ENCODE peak calls at places on chromosomes 7 and 10, in seven cellular contexts. One of them, this sample, is unnamed.

GRCh38 chr10:77899080-77899477 is 27.5 kb downstream of the DLG5 start:
- DNase-seq in A549: peak; percentile 51
- DNase-seq in aorta: peak; percentile 50
- DNase-seq in psoas muscle: no peak
- DNase-seq in upper lobe of right lung: no peak
- DNase-seq in astrocyte: peak; percentile 46
- DNase-seq in colonic mucosa: peak; percentile 91
- DNase-seq in this sample: no peak

GRCh38 chr7:620052-620451 is 100.4 kb upstream of the PDGFA start:
- DNase-seq in A549: no peak
- DNase-seq in aorta: peak; percentile 16
- DNase-seq in psoas muscle: no peak
- DNase-seq in upper lobe of right lung: no peak
- DNase-seq in astrocyte: peak; percentile 89
- DNase-seq in colonic mucosa: peak; percentile 57
- DNase-seq in this sample: no peak

GRCh38 chr7:115676080-115676479 is 354.5 kb downstream of the TFEC start:
- DNase-seq in A549: peak; percentile 56
- DNase-seq in aorta: no peak
- DNase-seq in psoas muscle: no peak
- DNase-seq in upper lobe of right lung: no peak
- DNase-seq in astrocyte: peak; percentile 36
- DNase-seq in colonic mucosa: no peak
- DNase-seq in this sample: no peak

GRCh38 chr10:122749886-122750285 is 50.2 kb upstream of the C10orf120 start:
- DNase-seq in A549: no peak
- DNase-seq in aorta: no peak
- DNase-seq in psoas muscle: no peak
- DNase-seq in upper lobe of right lung: no peak
- DNase-seq in astrocyte: no peak
- DNase-seq in colonic mucosa: no peak
- DNase-seq in this sample: no peak

GRCh38 chr10:100567249-100567648 is 31.5 kb downstream of the HIF1AN start:
- DNase-seq in A549: no peak
- DNase-seq in aorta: no peak
- DNase-seq in psoas muscle: no peak
- DNase-seq in upper lobe of right lung: no peak
- DNase-seq in astrocyte: no peak
- DNase-seq in colonic mucosa: no peak
- DNase-seq in this sample: no peak

GRCh38 chr10:132069849-132070182 is 4.1 kb downstream of the JAKMIP3 start:
- DNase-seq in A549: no peak
- DNase-seq in aorta: no peak
- DNase-seq in psoas muscle: no peak
- DNase-seq in upper lobe of right lung: peak; percentile 40
- DNase-seq in astrocyte: no peak
- DNase-seq in colonic mucosa: no peak
- DNase-seq in this sample: no peak

GRCh38 chr7:51357821-51358220 is 41.2 kb upstream of the COBL start:
- DNase-seq in A549: no peak
- DNase-seq in aorta: no peak
- DNase-seq in psoas muscle: no peak
- DNase-seq in upper lobe of right lung: no peak
- DNase-seq in astrocyte: no peak
- DNase-seq in colonic mucosa: no peak
- DNase-seq in this sample: no peak

GRCh38 chr7:27113991-27114866 is 11.7 kb upstream of the HOXA2 start:
- DNase-seq in A549: peak; percentile 80
- DNase-seq in aorta: peak; percentile 81
- DNase-seq in psoas muscle: peak; percentile 67
- DNase-seq in upper lobe of right lung: no peak
- DNase-seq in astrocyte: peak; percentile 74
- DNase-seq in colonic mucosa: peak; percentile 70
- DNase-seq in this sample: no peak

GRCh38 chr7:2662273-2663120 is 25.5 kb upstream of the AMZ1 start:
- DNase-seq in A549: no peak
- DNase-seq in aorta: no peak
- DNase-seq in psoas muscle: no peak
- DNase-seq in upper lobe of right lung: no peak
- DNase-seq in astrocyte: no peak
- DNase-seq in colonic mucosa: no peak
- DNase-seq in this sample: no peak

GRCh38 chr7:32868116-32868515 is 23.4 kb downstream of the KBTBD2 start:
- DNase-seq in A549: no peak
- DNase-seq in aorta: no peak
- DNase-seq in psoas muscle: no peak
- DNase-seq in upper lobe of right lung: no peak
- DNase-seq in astrocyte: no peak
- DNase-seq in colonic mucosa: no peak
- DNase-seq in this sample: no peak

GRCh38 chr7:37927739-37928444 is 7.5 kb downstream of the EPDR1 start:
- DNase-seq in A549: no peak
- DNase-seq in aorta: no peak
- DNase-seq in psoas muscle: no peak
- DNase-seq in upper lobe of right lung: no peak
- DNase-seq in astrocyte: peak; percentile 41
- DNase-seq in colonic mucosa: no peak
- DNase-seq in this sample: no peak

GRCh38 chr10:120744040-120744439 is 107.1 kb upstream of the WDR11 start:
- DNase-seq in A549: no peak
- DNase-seq in aorta: no peak
- DNase-seq in psoas muscle: no peak
- DNase-seq in upper lobe of right lung: no peak
- DNase-seq in astrocyte: no peak
- DNase-seq in colonic mucosa: no peak
- DNase-seq in this sample: no peak

GRCh38 chr7:134458806-134459698 is at the start of gene AKR1B1:
- DNase-seq in A549: peak; percentile 98
- DNase-seq in aorta: peak; percentile 96
- DNase-seq in psoas muscle: peak; percentile 94
- DNase-seq in upper lobe of right lung: peak; percentile 93
- DNase-seq in astrocyte: peak; percentile 85
- DNase-seq in colonic mucosa: peak; percentile 85
- DNase-seq in this sample: peak; percentile 78

GRCh38 chr10:79359816-79360498 is 12.7 kb downstream of the PPIF start:
- DNase-seq in A549: no peak
- DNase-seq in aorta: peak; percentile 13
- DNase-seq in psoas muscle: no peak
- DNase-seq in upper lobe of right lung: no peak
- DNase-seq in astrocyte: no peak
- DNase-seq in colonic mucosa: peak; percentile 16
- DNase-seq in this sample: no peak

GRCh38 chr10:125605167-125605566 is 77.8 kb downstream of the TEX36 start:
- DNase-seq in A549: no peak
- DNase-seq in aorta: no peak
- DNase-seq in psoas muscle: no peak
- DNase-seq in upper lobe of right lung: no peak
- DNase-seq in astrocyte: peak; percentile 46
- DNase-seq in colonic mucosa: no peak
- DNase-seq in this sample: no peak

GRCh38 chr10:34528320-34528719 is 286.8 kb downstream of the PARD3 start:
- DNase-seq in A549: peak; percentile 94
- DNase-seq in aorta: no peak
- DNase-seq in psoas muscle: peak; percentile 21
- DNase-seq in upper lobe of right lung: no peak
- DNase-seq in astrocyte: peak; percentile 99
- DNase-seq in colonic mucosa: no peak
- DNase-seq in this sample: no peak

GRCh38 chr7:130393095-130393494 is 12.8 kb downstream of the CPA1 start:
- DNase-seq in A549: no peak
- DNase-seq in aorta: no peak
- DNase-seq in psoas muscle: peak; percentile 45
- DNase-seq in upper lobe of right lung: no peak
- DNase-seq in astrocyte: peak; percentile 82
- DNase-seq in colonic mucosa: no peak
- DNase-seq in this sample: no peak

GRCh38 chr7:35758421-35758820 is 42.4 kb upstream of the SEPTIN7 start:
- DNase-seq in A549: peak; percentile 3
- DNase-seq in aorta: no peak
- DNase-seq in psoas muscle: no peak
- DNase-seq in upper lobe of right lung: no peak
- DNase-seq in astrocyte: no peak
- DNase-seq in colonic mucosa: no peak
- DNase-seq in this sample: no peak

GRCh38 chr10:44506386-44506785 is 121.5 kb upstream of the CXCL12 start:
- DNase-seq in A549: no peak
- DNase-seq in aorta: no peak
- DNase-seq in psoas muscle: no peak
- DNase-seq in upper lobe of right lung: no peak
- DNase-seq in astrocyte: no peak
- DNase-seq in colonic mucosa: no peak
- DNase-seq in this sample: no peak

GRCh38 chr10:124338276-124338915 is 80.3 kb downstream of the OAT start:
- DNase-seq in A549: no peak
- DNase-seq in aorta: no peak
- DNase-seq in psoas muscle: no peak
- DNase-seq in upper lobe of right lung: no peak
- DNase-seq in astrocyte: no peak
- DNase-seq in colonic mucosa: no peak
- DNase-seq in this sample: no peak

GRCh38 chr7:152136623-152137022 is 111.1 kb downstream of the GALNT11 start:
- DNase-seq in A549: no peak
- DNase-seq in aorta: no peak
- DNase-seq in psoas muscle: no peak
- DNase-seq in upper lobe of right lung: no peak
- DNase-seq in astrocyte: peak; percentile 60
- DNase-seq in colonic mucosa: no peak
- DNase-seq in this sample: no peak

GRCh38 chr10:5655003-5655600 is 11.3 kb downstream of the ASB13 start:
- DNase-seq in A549: no peak
- DNase-seq in aorta: no peak
- DNase-seq in psoas muscle: no peak
- DNase-seq in upper lobe of right lung: no peak
- DNase-seq in astrocyte: no peak
- DNase-seq in colonic mucosa: peak; percentile 78
- DNase-seq in this sample: no peak
- H3K9me3 ChIP-seq in A549: no peaks in the 10 kb centered on the region
- H3K9me3 ChIP-seq in aorta: no peaks in the 10 kb centered on the region
- H3K9me3 ChIP-seq in psoas muscle: no peaks in the 10 kb centered on the region
- H3K9me3 ChIP-seq in upper lobe of right lung: no peaks in the 10 kb centered on the region
- H3K9me3 ChIP-seq in astrocyte: no peaks in the 10 kb centered on the region
- H3K9me3 ChIP-seq in colonic mucosa: no peaks in the 10 kb centered on the region
- H3K9me3 ChIP-seq in this sample: no peaks in the 10 kb centered on the region

GRCh38 chr10:130932326-130933007 is 379.1 kb downstream of the TCERG1L start:
- DNase-seq in A549: no peak
- DNase-seq in aorta: no peak
- DNase-seq in psoas muscle: no peak
- DNase-seq in upper lobe of right lung: no peak
- DNase-seq in astrocyte: no peak
- DNase-seq in colonic mucosa: no peak
- DNase-seq in this sample: no peak

GRCh38 chr10:130935897-130936550 is 375.5 kb downstream of the TCERG1L start:
- DNase-seq in A549: no peak
- DNase-seq in aorta: no peak
- DNase-seq in psoas muscle: no peak
- DNase-seq in upper lobe of right lung: no peak
- DNase-seq in astrocyte: no peak
- DNase-seq in colonic mucosa: no peak
- DNase-seq in this sample: no peak

GRCh38 chr10:130935051-130935450 is 376.5 kb downstream of the TCERG1L start:
- DNase-seq in A549: peak; percentile 4
- DNase-seq in aorta: no peak
- DNase-seq in psoas muscle: peak; percentile 22
- DNase-seq in upper lobe of right lung: no peak
- DNase-seq in astrocyte: no peak
- DNase-seq in colonic mucosa: no peak
- DNase-seq in this sample: no peak

GRCh38 chr10:130933008-130933390 is 378.5 kb downstream of the TCERG1L start:
- DNase-seq in A549: no peak
- DNase-seq in aorta: no peak
- DNase-seq in psoas muscle: no peak
- DNase-seq in upper lobe of right lung: no peak
- DNase-seq in astrocyte: no peak
- DNase-seq in colonic mucosa: no peak
- DNase-seq in this sample: no peak

DNA sequence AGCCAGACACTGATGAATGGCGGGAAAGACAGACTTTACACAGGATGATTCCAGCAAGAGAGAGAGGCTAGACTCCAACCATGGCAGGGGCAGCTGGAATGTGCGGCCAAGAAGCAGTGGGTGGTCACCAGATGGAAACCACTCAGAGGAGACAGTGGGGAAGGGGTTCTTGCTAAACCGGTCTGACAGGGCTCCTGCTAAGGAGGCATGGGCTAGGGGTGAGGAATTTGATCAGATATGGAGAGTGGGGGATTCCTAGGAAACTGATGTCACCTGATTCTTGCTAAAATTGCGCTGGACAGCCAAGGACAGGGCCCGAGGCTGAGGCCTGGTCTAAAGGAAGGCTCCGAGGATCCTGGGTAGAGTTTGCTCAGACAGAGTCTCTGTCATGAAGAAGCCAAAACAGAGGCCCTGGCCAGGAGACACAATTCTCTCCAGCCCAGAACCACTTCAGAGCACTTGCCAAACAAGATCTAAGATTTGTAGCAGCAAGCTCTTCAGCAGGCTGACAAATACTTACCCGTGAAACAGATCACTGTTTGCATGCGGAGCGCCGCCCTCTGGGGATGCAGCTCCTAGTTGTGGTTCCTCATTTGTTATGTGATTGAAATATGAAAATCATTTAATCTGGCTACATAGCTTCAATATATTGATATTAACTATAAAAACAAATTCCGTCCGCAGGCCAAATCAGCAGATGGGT is 377.0 kb downstream of the TCERG1L start:
- DNase-seq in A549: no peak
- DNase-seq in aorta: no peak
- DNase-seq in psoas muscle: no peak
- DNase-seq in upper lobe of right lung: no peak
- DNase-seq in astrocyte: no peak
- DNase-seq in colonic mucosa: no peak
- DNase-seq in this sample: no peak
- H3K9me3 ChIP-seq in A549: no peaks in the 10 kb centered on the region
- H3K9me3 ChIP-seq in aorta: no peaks in the 10 kb centered on the region
- H3K9me3 ChIP-seq in psoas muscle: no peaks in the 10 kb centered on the region
- H3K9me3 ChIP-seq in upper lobe of right lung: no peaks in the 10 kb centered on the region
- H3K9me3 ChIP-seq in astrocyte: peaks cover 15% of the 10 kb centered on the region
- H3K9me3 ChIP-seq in colonic mucosa: no peaks in the 10 kb centered on the region
- H3K9me3 ChIP-seq in this sample: no peaks in the 10 kb centered on the region

DNA sequence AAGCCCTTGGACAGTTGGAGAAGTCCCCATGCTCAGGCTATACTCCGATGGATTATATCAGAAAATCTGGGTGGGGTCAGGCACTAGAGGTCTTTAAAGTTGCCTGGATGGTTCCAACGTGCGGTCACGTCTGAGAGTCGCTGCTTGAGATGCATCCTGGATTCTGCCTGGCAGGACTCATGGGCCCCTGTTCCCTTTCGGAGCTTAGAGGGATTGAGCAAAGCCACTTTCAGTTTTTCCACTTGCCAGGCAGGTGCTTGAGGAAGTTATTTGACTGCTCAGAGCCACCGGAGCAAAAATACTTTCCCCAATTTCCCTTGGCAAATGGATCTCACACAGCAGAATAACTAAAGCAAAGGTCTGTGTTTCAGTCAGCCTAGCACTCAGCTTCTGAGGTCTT is 129.1 kb downstream of the GALNT17 start:
- DNase-seq in A549: no peak
- DNase-seq in aorta: no peak
- DNase-seq in psoas muscle: no peak
- DNase-seq in upper lobe of right lung: no peak
- DNase-seq in astrocyte: no peak
- DNase-seq in colonic mucosa: no peak
- DNase-seq in this sample: no peak
- H3K9me3 ChIP-seq in A549: peaks cover 5% of the 10 kb centered on the region
- H3K9me3 ChIP-seq in aorta: peaks cover 2% of the 10 kb centered on the region
- H3K9me3 ChIP-seq in psoas muscle: peaks cover 6% of the 10 kb centered on the region
- H3K9me3 ChIP-seq in upper lobe of right lung: no peaks in the 10 kb centered on the region
- H3K9me3 ChIP-seq in astrocyte: peaks cover 4% of the 10 kb centered on the region
- H3K9me3 ChIP-seq in colonic mucosa: no peaks in the 10 kb centered on the region
- H3K9me3 ChIP-seq in this sample: peaks cover 15% of the 10 kb centered on the region

GRCh38 chr10:1661861-1662260 is 75.5 kb downstream of the ADARB2 start:
- DNase-seq in A549: no peak
- DNase-seq in aorta: no peak
- DNase-seq in psoas muscle: no peak
- DNase-seq in upper lobe of right lung: no peak
- DNase-seq in astrocyte: no peak
- DNase-seq in colonic mucosa: no peak
- DNase-seq in this sample: no peak
- H3K9me3 ChIP-seq in A549: no peaks in the 10 kb centered on the region
- H3K9me3 ChIP-seq in aorta: no peaks in the 10 kb centered on the region
- H3K9me3 ChIP-seq in psoas muscle: no peaks in the 10 kb centered on the region
- H3K9me3 ChIP-seq in upper lobe of right lung: no peaks in the 10 kb centered on the region
- H3K9me3 ChIP-seq in astrocyte: peaks cover 9% of the 10 kb centered on the region
- H3K9me3 ChIP-seq in colonic mucosa: no peaks in the 10 kb centered on the region
- H3K9me3 ChIP-seq in this sample: no peaks in the 10 kb centered on the region

This sample was measured in CD4-positive, alpha-beta T cell.